ENCODE peak calls at places on chromosomes 6 and 20, in six cellular contexts. G is fibroblast of lung, L is HFFc6, R is uterus, V is cardiac muscle cell, P is HFF-Myc. K is an unnamed sample.

GRCh38 chr6:148831531-148831930 is 84.7 kb downstream of the UST start:
- DNase-seq in L (no peak), G (peak; percentile 16), V (no peak), R (no peak), P (no peak), K (peak; percentile 13)

GRCh38 chr20:51597389-51598231 is 55.1 kb upstream of the NFATC2 start:
- DNase-seq in R (no peak), L (no peak), G (no peak), P (no peak), V (no peak), K (no peak)

GRCh38 chr20:2946988-2947961 is 74.0 kb downstream of the PTPRA start:
- DNase-seq in L (no peak), V (peak; percentile 30), P (no peak), G (peak; percentile 83), R (no peak), K (no peak)

GRCh38 chr6:85726206-85726605 is 83.5 kb upstream of the SYNCRIP start:
- DNase-seq in R (no peak), V (no peak), G (peak; percentile 7), P (no peak), L (no peak), K (peak; percentile 24)

GRCh38 chr20:53642196-53643030 is 48.8 kb upstream of the ZNF217 start:
- DNase-seq in R (no peak), G (no peak), L (peak; percentile 47), P (no peak), V (peak; percentile 54), K (peak; percentile 66)

GRCh38 chr20:59322813-59323469 is 22.5 kb downstream of the EDN3 start:
- DNase-seq in V (no peak), R (no peak), G (no peak), P (no peak), L (no peak), K (no peak)

GRCh38 chr6:75691012-75691411 is 58.0 kb upstream of the MYO6 start:
- DNase-seq in R (no peak), G (peak; percentile 30), V (no peak), L (no peak), P (no peak), K (peak; percentile 50)

GRCh38 chr20:2692036-2692885 is at the start of gene EBF4:
- DNase-seq in R (peak; percentile 68), L (no peak), P (no peak), G (peak; percentile 21), V (peak; percentile 73), K (no peak)

GRCh38 chr20:3887870-3888614 is 1.1 kb upstream of the PANK2 start:
- DNase-seq in R (peak; percentile 47), V (no peak), P (no peak), L (peak; percentile 29), G (peak; percentile 37), K (peak; percentile 42)

GRCh38 chr6:56663344-56663743 is 20.7 kb upstream of the DST start:
- DNase-seq in L (peak; percentile 34), R (no peak), P (no peak), G (no peak), V (no peak), K (peak; percentile 90)

GRCh38 chr20:45365444-45365970 is 2.6 kb downstream of the SYS1 start:
- DNase-seq in L (no peak), G (no peak), R (no peak), P (no peak), V (no peak), K (no peak)

GRCh38 chr6:75409928-75410327 is 83.7 kb downstream of the FILIP1 start:
- DNase-seq in R (no peak), V (no peak), G (no peak), P (no peak), L (peak; percentile 88), K (no peak)

GRCh38 chr6:15690451-15690961 is 27.7 kb upstream of the DTNBP1 start:
- DNase-seq in G (no peak), R (no peak), P (no peak), V (no peak), L (no peak), K (peak; percentile 16)

GRCh38 chr20:8156603-8157079 is 24.6 kb downstream of the PLCB1 start:
- DNase-seq in G (peak; percentile 52), R (no peak), V (no peak), P (no peak), L (peak; percentile 29), K (peak; percentile 26)

GRCh38 chr6:108260126-108260808 is 573 bp downstream of the SNX3 start:
- DNase-seq in P (peak; percentile 4), R (no peak), G (peak; percentile 54), L (peak; percentile 22), V (peak; percentile 61), K (peak; percentile 54)

GRCh38 chr20:43925215-43925614 is 10.6 kb downstream of the TOX2 start:
- DNase-seq in P (no peak), V (no peak), L (no peak), R (no peak), G (no peak), K (no peak)

GRCh38 chr6:7758456-7758855 is 32.6 kb downstream of the BMP6 start:
- DNase-seq in R (no peak), V (no peak), P (peak; percentile 29), G (peak; percentile 55), L (peak; percentile 66), K (peak; percentile 72)

GRCh38 chr20:38115205-38115604 is 49.9 kb downstream of the TGM2 start:
- DNase-seq in P (no peak), G (no peak), V (no peak), L (no peak), R (no peak), K (no peak)
- TF ChIP-seq CTCF in P (no peak), G (no peak), V (no peak), L (peak; percentile 53), R (no peak), K (no peak)

GRCh38 chr20:10047427-10047826 is 12.6 kb downstream of the ANKEF1 start:
- DNase-seq in L (no peak), V (peak; percentile 26), G (peak; percentile 22), P (no peak), R (no peak), K (peak; percentile 18)
- TF ChIP-seq CTCF in L (no peak), V (peak; percentile 25), G (peak; percentile 21), P (peak; percentile 42), R (no peak), K (no peak)

DNA sequence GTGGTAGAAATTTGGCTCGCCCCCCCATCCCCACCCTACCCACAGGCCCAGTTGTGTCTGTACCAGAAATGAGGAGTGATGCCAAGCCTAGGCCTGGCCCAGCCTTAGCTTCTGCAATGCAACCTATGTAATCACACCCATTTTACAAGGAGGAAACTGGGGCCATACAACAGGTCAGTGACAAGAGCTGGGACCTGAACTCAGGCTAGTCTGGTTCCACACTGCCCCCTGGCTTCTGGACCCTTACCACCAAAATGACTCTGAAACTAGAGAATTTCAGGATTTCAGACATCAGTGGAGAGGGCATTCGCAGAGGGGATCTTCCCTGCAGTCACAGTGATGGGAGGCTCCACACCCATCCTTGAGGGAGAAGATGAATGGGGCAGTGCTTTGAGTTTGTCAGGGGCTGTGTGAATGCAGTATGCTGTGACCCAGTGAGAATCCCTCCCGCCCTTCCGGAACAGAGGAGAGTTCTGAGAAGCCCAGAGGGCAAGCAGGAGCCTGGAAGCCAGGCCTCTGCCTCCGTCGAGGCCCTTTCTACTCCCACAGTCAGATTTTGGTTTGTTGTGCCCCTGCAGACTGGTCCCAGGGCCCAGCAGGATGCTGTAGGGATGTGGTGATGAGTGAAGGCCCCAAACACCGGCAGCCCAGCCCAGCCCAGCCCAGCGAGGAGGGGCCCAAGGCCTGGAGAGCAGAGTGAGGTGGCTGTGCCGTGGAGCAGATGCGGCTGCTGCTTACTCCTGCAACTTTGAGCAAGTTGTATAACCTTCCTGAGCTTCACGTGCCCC is 48.1 kb upstream of the MYL9 start:
- DNase-seq in L (no peak), R (no peak), P (no peak), G (no peak), V (no peak), K (no peak)
- TF ChIP-seq CTCF in L (peak; percentile 70), R (peak; percentile 48), P (peak; percentile 34), G (peak; percentile 6), V (peak; percentile 20), K (peak; percentile 20)

DNA sequence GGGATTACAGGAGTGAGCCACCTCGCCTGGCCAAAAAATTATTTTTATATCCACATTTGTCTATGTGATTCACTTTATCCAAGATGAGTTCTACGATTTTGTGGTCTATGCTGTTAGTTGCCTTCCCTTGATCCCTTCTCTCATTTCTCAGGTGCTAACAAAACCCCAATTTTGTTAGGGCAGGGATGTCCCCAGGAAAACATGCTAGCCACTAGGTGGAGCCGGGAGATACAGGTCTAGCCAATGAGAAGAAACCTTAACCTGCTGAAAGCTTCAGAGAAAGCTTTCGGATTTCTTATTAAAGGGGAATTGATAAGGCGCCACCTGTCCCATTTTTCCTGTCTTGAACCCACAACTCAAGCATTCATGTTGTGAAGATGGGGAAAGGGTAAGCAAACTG is 167.4 kb upstream of the OLIG3 start:
- DNase-seq in R (no peak), G (peak; percentile 30), V (no peak), L (no peak), P (no peak), K (peak; percentile 31)
- TF ChIP-seq CTCF in R (no peak), G (peak; percentile 57), V (peak; percentile 68), L (peak; percentile 70), P (peak; percentile 60), K (peak; percentile 26)

GRCh38 chr6:11752350-11752749 is 26.3 kb downstream of the ADTRP start:
- DNase-seq in R (no peak), V (no peak), P (no peak), L (no peak), G (no peak), K (no peak)

GRCh38 chr6:11747021-11747420 is 31.6 kb downstream of the ADTRP start:
- DNase-seq in V (no peak), R (no peak), L (no peak), G (no peak), P (no peak), K (no peak)

GRCh38 chr6:11750682-11751081 is 27.9 kb downstream of the ADTRP start:
- DNase-seq in L (no peak), G (peak; percentile 41), R (no peak), P (no peak), V (no peak), K (no peak)

GRCh38 chr6:11744753-11745152 is 33.9 kb downstream of the ADTRP start:
- DNase-seq in P (no peak), R (peak; percentile 51), G (peak; percentile 79), V (no peak), L (no peak), K (no peak)

DNA sequence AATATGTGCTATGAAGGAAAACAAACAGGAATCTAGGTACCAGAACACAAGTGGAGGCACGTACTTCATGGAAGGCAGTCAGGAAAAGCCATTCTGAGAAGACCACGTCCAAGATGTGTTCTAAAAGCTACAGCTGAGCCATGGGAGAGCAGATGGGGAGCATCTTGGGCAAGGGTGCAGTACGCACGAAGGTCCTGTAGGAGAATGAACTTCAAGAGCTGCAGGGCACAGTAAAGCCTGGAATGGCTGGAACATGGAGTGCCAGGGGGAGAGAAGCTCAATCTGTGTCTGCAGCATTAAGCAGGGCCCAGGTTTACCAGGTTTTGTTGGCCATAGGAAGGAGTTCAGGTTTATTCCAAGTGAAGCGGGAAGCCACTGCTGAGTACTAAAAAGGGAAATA is 30.0 kb downstream of the ADTRP start:
- DNase-seq in V (no peak), P (no peak), L (no peak), R (no peak), G (no peak), K (no peak)
- TF ChIP-seq CTCF in V (no peak), P (no peak), L (peak; percentile 29), R (no peak), G (no peak), K (no peak)

DNA sequence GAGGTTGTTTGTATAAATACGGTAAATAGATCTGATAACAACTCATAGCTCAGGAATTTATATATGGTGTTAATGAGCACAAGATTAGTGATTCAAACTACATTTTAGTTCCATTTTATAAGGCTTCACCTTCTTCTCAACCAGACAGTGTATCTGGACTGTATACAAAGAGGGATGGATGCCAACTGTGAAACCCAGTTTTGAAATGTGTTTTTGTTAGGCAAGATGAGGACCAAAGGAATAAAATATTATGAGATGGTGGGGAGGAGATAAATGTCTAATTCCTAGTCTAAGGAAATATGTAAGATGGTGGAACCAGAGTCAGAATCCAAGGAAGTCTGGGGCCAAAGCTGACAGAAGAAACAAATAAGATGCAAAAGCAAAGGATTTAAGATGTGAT is 329.0 kb downstream of the GRIK2 start:
- DNase-seq in G (no peak), R (no peak), L (no peak), P (no peak), V (no peak), K (peak; percentile 38)
- TF ChIP-seq CTCF in G (no peak), R (no peak), L (no peak), P (no peak), V (no peak), K (no peak)

K was measured in MCF 10A.